ENCODE peak calls at places on chromosomes 5 and 9, in ten cellular contexts. One of them, this sample, is unnamed.

GRCh38 chr5:125336401-125336800 is 590.0 kb upstream of the ZNF608 start:
- ATAC-seq in naive thymus-derived CD8-positive, alpha-beta T cell: no peak
- ATAC-seq in omental fat pad: no peak
- ATAC-seq in CD4-positive, CD25-positive, alpha-beta regulatory T cell: no peak
- ATAC-seq in Right ventricle myocardium superior: no peak
- ATAC-seq in right cardiac atrium: no peak
- ATAC-seq in natural killer cell treated with Interleukin-12 subunit alpha and Interleukin-12 subunit beta and Interleukin-15 and Interleukin-18, amount 100 ng/mL, for 72 hours: no peak
- ATAC-seq in thoracic aorta: no peak
- ATAC-seq in naive thymus-derived CD4-positive, alpha-beta T cell: no peak
- ATAC-seq in CD4-positive, alpha-beta T cell: no peak
- ATAC-seq in this sample: peak; percentile 67

GRCh38 chr9:81685763-81686613 is 3.4 kb downstream of the TLE1 start:
- ATAC-seq in naive thymus-derived CD8-positive, alpha-beta T cell: no peak
- ATAC-seq in omental fat pad: no peak
- ATAC-seq in CD4-positive, CD25-positive, alpha-beta regulatory T cell: no peak
- ATAC-seq in Right ventricle myocardium superior: no peak
- ATAC-seq in right cardiac atrium: no peak
- ATAC-seq in natural killer cell treated with Interleukin-12 subunit alpha and Interleukin-12 subunit beta and Interleukin-15 and Interleukin-18, amount 100 ng/mL, for 72 hours: no peak
- ATAC-seq in thoracic aorta: no peak
- ATAC-seq in naive thymus-derived CD4-positive, alpha-beta T cell: no peak
- ATAC-seq in CD4-positive, alpha-beta T cell: no peak
- ATAC-seq in this sample: no peak

GRCh38 chr5:1155191-1156032 is 43.5 kb upstream of the SLC12A7 start:
- ATAC-seq in naive thymus-derived CD8-positive, alpha-beta T cell: no peak
- ATAC-seq in omental fat pad: no peak
- ATAC-seq in CD4-positive, CD25-positive, alpha-beta regulatory T cell: no peak
- ATAC-seq in Right ventricle myocardium superior: peak; percentile 7
- ATAC-seq in right cardiac atrium: no peak
- ATAC-seq in natural killer cell treated with Interleukin-12 subunit alpha and Interleukin-12 subunit beta and Interleukin-15 and Interleukin-18, amount 100 ng/mL, for 72 hours: no peak
- ATAC-seq in thoracic aorta: no peak
- ATAC-seq in naive thymus-derived CD4-positive, alpha-beta T cell: no peak
- ATAC-seq in CD4-positive, alpha-beta T cell: peak; percentile 32
- ATAC-seq in this sample: peak; percentile 9

GRCh38 chr9:125400725-125401124 is 139.1 kb downstream of the GAPVD1 start:
- ATAC-seq in naive thymus-derived CD8-positive, alpha-beta T cell: no peak
- ATAC-seq in omental fat pad: no peak
- ATAC-seq in CD4-positive, CD25-positive, alpha-beta regulatory T cell: no peak
- ATAC-seq in Right ventricle myocardium superior: no peak
- ATAC-seq in right cardiac atrium: no peak
- ATAC-seq in natural killer cell treated with Interleukin-12 subunit alpha and Interleukin-12 subunit beta and Interleukin-15 and Interleukin-18, amount 100 ng/mL, for 72 hours: peak; percentile 22
- ATAC-seq in thoracic aorta: no peak
- ATAC-seq in naive thymus-derived CD4-positive, alpha-beta T cell: no peak
- ATAC-seq in CD4-positive, alpha-beta T cell: no peak
- ATAC-seq in this sample: no peak

GRCh38 chr9:79988126-79988525 is 416.4 kb downstream of the TLE4 start:
- ATAC-seq in naive thymus-derived CD8-positive, alpha-beta T cell: no peak
- ATAC-seq in omental fat pad: no peak
- ATAC-seq in CD4-positive, CD25-positive, alpha-beta regulatory T cell: no peak
- ATAC-seq in Right ventricle myocardium superior: peak; percentile 72
- ATAC-seq in right cardiac atrium: peak; percentile 50
- ATAC-seq in natural killer cell treated with Interleukin-12 subunit alpha and Interleukin-12 subunit beta and Interleukin-15 and Interleukin-18, amount 100 ng/mL, for 72 hours: no peak
- ATAC-seq in thoracic aorta: no peak
- ATAC-seq in naive thymus-derived CD4-positive, alpha-beta T cell: no peak
- ATAC-seq in CD4-positive, alpha-beta T cell: no peak
- ATAC-seq in this sample: no peak

GRCh38 chr5:42518595-42519067 is 95.4 kb downstream of the GHR start:
- ATAC-seq in naive thymus-derived CD8-positive, alpha-beta T cell: no peak
- ATAC-seq in omental fat pad: peak; percentile 37
- ATAC-seq in CD4-positive, CD25-positive, alpha-beta regulatory T cell: no peak
- ATAC-seq in Right ventricle myocardium superior: peak; percentile 80
- ATAC-seq in right cardiac atrium: peak; percentile 80
- ATAC-seq in natural killer cell treated with Interleukin-12 subunit alpha and Interleukin-12 subunit beta and Interleukin-15 and Interleukin-18, amount 100 ng/mL, for 72 hours: no peak
- ATAC-seq in thoracic aorta: no peak
- ATAC-seq in naive thymus-derived CD4-positive, alpha-beta T cell: no peak
- ATAC-seq in CD4-positive, alpha-beta T cell: no peak
- ATAC-seq in this sample: no peak

GRCh38 chr5:32630867-32631491 is 45.6 kb downstream of the SUB1 start:
- ATAC-seq in naive thymus-derived CD8-positive, alpha-beta T cell: no peak
- ATAC-seq in omental fat pad: no peak
- ATAC-seq in CD4-positive, CD25-positive, alpha-beta regulatory T cell: no peak
- ATAC-seq in Right ventricle myocardium superior: no peak
- ATAC-seq in right cardiac atrium: peak; percentile 11
- ATAC-seq in natural killer cell treated with Interleukin-12 subunit alpha and Interleukin-12 subunit beta and Interleukin-15 and Interleukin-18, amount 100 ng/mL, for 72 hours: no peak
- ATAC-seq in thoracic aorta: no peak
- ATAC-seq in naive thymus-derived CD4-positive, alpha-beta T cell: no peak
- ATAC-seq in CD4-positive, alpha-beta T cell: no peak
- ATAC-seq in this sample: peak; percentile 32

GRCh38 chr9:105205787-105206511 is 38.5 kb upstream of the SLC44A1 start:
- ATAC-seq in naive thymus-derived CD8-positive, alpha-beta T cell: no peak
- ATAC-seq in omental fat pad: peak; percentile 83
- ATAC-seq in CD4-positive, CD25-positive, alpha-beta regulatory T cell: no peak
- ATAC-seq in Right ventricle myocardium superior: peak; percentile 98
- ATAC-seq in right cardiac atrium: peak; percentile 96
- ATAC-seq in natural killer cell treated with Interleukin-12 subunit alpha and Interleukin-12 subunit beta and Interleukin-15 and Interleukin-18, amount 100 ng/mL, for 72 hours: no peak
- ATAC-seq in thoracic aorta: peak; percentile 80
- ATAC-seq in naive thymus-derived CD4-positive, alpha-beta T cell: no peak
- ATAC-seq in CD4-positive, alpha-beta T cell: no peak
- ATAC-seq in this sample: no peak

GRCh38 chr5:41883940-41884339 is 13.7 kb upstream of the OXCT1 start:
- ATAC-seq in naive thymus-derived CD8-positive, alpha-beta T cell: no peak
- ATAC-seq in omental fat pad: no peak
- ATAC-seq in CD4-positive, CD25-positive, alpha-beta regulatory T cell: no peak
- ATAC-seq in Right ventricle myocardium superior: no peak
- ATAC-seq in right cardiac atrium: no peak
- ATAC-seq in natural killer cell treated with Interleukin-12 subunit alpha and Interleukin-12 subunit beta and Interleukin-15 and Interleukin-18, amount 100 ng/mL, for 72 hours: no peak
- ATAC-seq in thoracic aorta: no peak
- ATAC-seq in naive thymus-derived CD4-positive, alpha-beta T cell: no peak
- ATAC-seq in CD4-positive, alpha-beta T cell: no peak
- ATAC-seq in this sample: no peak

GRCh38 chr9:104748359-104749031 is 1.0 kb downstream of the NIPSNAP3A start:
- ATAC-seq in naive thymus-derived CD8-positive, alpha-beta T cell: no peak
- ATAC-seq in omental fat pad: peak; percentile 3
- ATAC-seq in CD4-positive, CD25-positive, alpha-beta regulatory T cell: no peak
- ATAC-seq in Right ventricle myocardium superior: peak; percentile 13
- ATAC-seq in right cardiac atrium: peak; percentile 24
- ATAC-seq in natural killer cell treated with Interleukin-12 subunit alpha and Interleukin-12 subunit beta and Interleukin-15 and Interleukin-18, amount 100 ng/mL, for 72 hours: peak; percentile 11
- ATAC-seq in thoracic aorta: no peak
- ATAC-seq in naive thymus-derived CD4-positive, alpha-beta T cell: no peak
- ATAC-seq in CD4-positive, alpha-beta T cell: no peak
- ATAC-seq in this sample: no peak